ENCODE peak calls at places on chromosomes 11 and 22, in nine cellular contexts. L is HCT116, M is hepatocyte, R is GM23248, K is endothelial cell of umbilical vein, S is PC-3, I is astrocyte, G is keratinocyte, A is K562. P is an unnamed sample.

GRCh38 chr11:21897203-21897602 is 295.7 kb upstream of the ANO5 start:
- DNase-seq in I (no peak), M (no peak), K (no peak), A (no peak), L (no peak), G (no peak), S (no peak), R (no peak), P (no peak)

GRCh38 chr11:36333897-36334296 is 37.8 kb downstream of the PRR5L start:
- DNase-seq in R (peak), K (peak), L (peak), M (no peak), A (peak), G (no peak), I (peak), S (peak), P (peak)

GRCh38 chr11:26522912-26523610 is 49.0 kb downstream of the MUC15 start:
- DNase-seq in G (no peak), I (no peak), S (peak), M (peak), K (no peak), R (peak), A (no peak), L (no peak), P (peak)

GRCh38 chr22:42930810-42931420 is 73.8 kb upstream of the ARFGAP3 start:
- DNase-seq in S (peak), K (no peak), L (peak), R (peak), G (no peak), I (peak), M (no peak), A (no peak), P (peak)

GRCh38 chr22:40449676-40450035 is 79.3 kb downstream of the SGSM3 start:
- DNase-seq in I (peak), A (no peak), R (peak), M (no peak), L (no peak), K (no peak), G (no peak), S (no peak), P (peak)

GRCh38 chr11:130124096-130124495 is 35.5 kb upstream of the ST14 start:
- DNase-seq in S (peak), K (peak), M (peak), R (peak), I (peak), G (no peak), A (no peak), L (peak), P (peak)

GRCh38 chr11:12411806-12412727 is 34.7 kb downstream of the PARVA start:
- DNase-seq in I (peak), K (peak), L (peak), G (peak), S (peak), R (peak), A (peak), M (peak), P (peak)

GRCh38 chr11:124736738-124737137 is 3.0 kb upstream of the NRGN start:
- DNase-seq in A (no peak), I (no peak), L (no peak), M (no peak), R (no peak), G (no peak), K (no peak), S (no peak), P (no peak)

GRCh38 chr11:72707032-72707431 is 32.8 kb upstream of the PDE2A start:
- DNase-seq in I (no peak), G (no peak), K (no peak), M (no peak), S (no peak), A (no peak), L (no peak), R (no peak), P (no peak)
- TF ChIP-seq EZH2 in I (no peak), G (no peak), K (no peak), M (no peak), S (no peak), A (no peak), L (no peak), R (no peak), P (no peak)

GRCh38 chr22:24225951-24226350 is 18.9 kb downstream of the GGT5 start:
- DNase-seq in I (no peak), R (no peak), A (no peak), G (no peak), K (no peak), L (no peak), S (no peak), M (no peak), P (no peak)
- TF ChIP-seq EZH2 in I (no peak), R (no peak), A (no peak), G (no peak), K (no peak), L (no peak), S (no peak), M (no peak), P (no peak)

GRCh38 chr22:20268350-20269012 is 363 bp upstream of the RTN4R start:
- DNase-seq in I (no peak), R (peak), M (peak), G (no peak), K (peak), S (peak), A (peak), L (peak), P (peak)
- TF ChIP-seq EZH2 in I (no peak), R (no peak), M (no peak), G (no peak), K (no peak), S (no peak), A (no peak), L (no peak), P (no peak)

GRCh38 chr11:44306469-44307244 is 3.3 kb downstream of the ALX4 start:
- DNase-seq in M (no peak), I (no peak), G (no peak), K (no peak), A (no peak), L (no peak), R (no peak), S (no peak), P (no peak)
- TF ChIP-seq EZH2 in M (no peak), I (no peak), G (peak), K (no peak), A (no peak), L (no peak), R (peak), S (no peak), P (no peak)

P was measured in fibroblast of lung.